ENCODE peak calls at places on chromosomes 3 and 15, in nine cellular contexts. Z, M, W, G, K, I, R, P and S are unnamed samples.

GRCh38 chr3:175212896-175213295 is 353.8 kb downstream of the NAALADL2 start:
- DNase-seq in Z (no peak), M (no peak), W (no peak), G (no peak), K (no peak), I (no peak), R (no peak), P (no peak), S (no peak)

GRCh38 chr15:74316116-74316515 is 51.3 kb downstream of the CYP11A1 start:
- DNase-seq in Z (no peak), M (no peak), W (no peak), G (no peak), K (no peak), I (peak), R (no peak), P (no peak), S (no peak)

GRCh38 chr3:173893066-173893465 is 495.5 kb downstream of the NLGN1 start:
- DNase-seq in Z (no peak), M (no peak), W (no peak), G (no peak), K (no peak), I (no peak), R (no peak), P (no peak), S (no peak)

GRCh38 chr3:120497813-120498212 is 47.0 kb upstream of the FSTL1 start:
- DNase-seq in Z (no peak), M (no peak), W (no peak), G (no peak), K (peak), I (no peak), R (no peak), P (no peak), S (no peak)

GRCh38 chr3:128804017-128804816 is 75.2 kb upstream of the ACAD9 start:
- DNase-seq in Z (no peak), M (no peak), W (peak), G (no peak), K (no peak), I (no peak), R (no peak), P (peak), S (no peak)

GRCh38 chr3:65177879-65178484 is 490.2 kb upstream of the ADAMTS9 start:
- DNase-seq in Z (no peak), M (no peak), W (no peak), G (no peak), K (no peak), I (no peak), R (no peak), P (no peak), S (no peak)

GRCh38 chr15:95247068-95247984 is 1016.0 kb downstream of the MCTP2 start:
- DNase-seq in Z (no peak), M (no peak), W (no peak), G (peak), K (no peak), I (no peak), R (no peak), P (no peak), S (no peak)

GRCh38 chr3:12737319-12737718 is 21.7 kb downstream of the TMEM40 start:
- DNase-seq in Z (no peak), M (no peak), W (no peak), G (no peak), K (no peak), I (no peak), R (no peak), P (no peak), S (no peak)

GRCh38 chr3:159829056-159829995 is 159.3 kb upstream of the IL12A start:
- DNase-seq in Z (no peak), M (peak), W (no peak), G (peak), K (no peak), I (peak), R (no peak), P (no peak), S (no peak)

GRCh38 chr15:88622605-88622975 is 1.4 kb downstream of the AEN start:
- DNase-seq in Z (no peak), M (no peak), W (no peak), G (no peak), K (no peak), I (no peak), R (no peak), P (no peak), S (no peak)

GRCh38 chr3:127831723-127832172 is 9.4 kb upstream of the MGLL start:
- DNase-seq in Z (no peak), M (peak), W (no peak), G (peak), K (no peak), I (peak), R (no peak), P (peak), S (peak)

GRCh38 chr3:62601238-62601856 is 228.0 kb upstream of the FEZF2 start:
- DNase-seq in Z (no peak), M (no peak), W (no peak), G (no peak), K (no peak), I (peak), R (no peak), P (no peak), S (no peak)

GRCh38 chr15:84818221-84819131 is 1.3 kb downstream of the ALPK3 start:
- DNase-seq in Z (peak), M (no peak), W (no peak), G (peak), K (no peak), I (peak), R (no peak), P (peak), S (peak)

GRCh38 chr3:19046440-19046839 is 101.9 kb upstream of the KCNH8 start:
- DNase-seq in Z (no peak), M (no peak), W (no peak), G (peak), K (no peak), I (peak), R (no peak), P (no peak), S (no peak)

GRCh38 chr15:98943609-98944111 is 63.9 kb downstream of the PGPEP1L start:
- DNase-seq in Z (no peak), M (no peak), W (no peak), G (no peak), K (no peak), I (no peak), R (no peak), P (no peak), S (no peak)

GRCh38 chr15:62506217-62506805 is 341.2 kb upstream of the C2CD4B start:
- DNase-seq in Z (peak), M (no peak), W (no peak), G (peak), K (no peak), I (peak), R (no peak), P (no peak), S (no peak)

GRCh38 chr3:177516130-177517011 is 319.1 kb upstream of the TBL1XR1 start:
- DNase-seq in Z (no peak), M (no peak), W (no peak), G (no peak), K (no peak), I (peak), R (no peak), P (no peak), S (no peak)

GRCh38 chr3:126540342-126540849 is 16.4 kb downstream of the CHST13 start:
- DNase-seq in Z (no peak), M (peak), W (no peak), G (peak), K (no peak), I (no peak), R (peak), P (no peak), S (peak)

GRCh38 chr15:70492240-70493177 is 270.8 kb downstream of the UACA start:
- DNase-seq in Z (no peak), M (peak), W (peak), G (peak), K (no peak), I (peak), R (peak), P (peak), S (no peak)

GRCh38 chr3:16316847-16317560 is 52.0 kb downstream of the OXNAD1 start:
- DNase-seq in Z (no peak), M (no peak), W (no peak), G (no peak), K (peak), I (no peak), R (no peak), P (peak), S (no peak)

GRCh38 chr3:165211749-165212148 is 15.6 kb upstream of the SLITRK3 start:
- DNase-seq in Z (no peak), M (no peak), W (no peak), G (no peak), K (no peak), I (no peak), R (no peak), P (no peak), S (no peak)

GRCh38 chr3:56775356-56775914 is 26.3 kb downstream of the ARHGEF3 start:
- DNase-seq in Z (no peak), M (no peak), W (no peak), G (no peak), K (no peak), I (no peak), R (no peak), P (no peak), S (no peak)

GRCh38 chr3:39531681-39532080 is 64.2 kb downstream of the MOBP start:
- DNase-seq in Z (no peak), M (no peak), W (no peak), G (peak), K (no peak), I (no peak), R (no peak), P (no peak), S (no peak)

GRCh38 chr3:64658001-64658400 is 29.8 kb downstream of the ADAMTS9 start:
- DNase-seq in Z (no peak), M (no peak), W (no peak), G (no peak), K (peak), I (no peak), R (no peak), P (no peak), S (no peak)

GRCh38 chr15:73679180-73679579 is 5.0 kb upstream of the CD276 start:
- DNase-seq in Z (no peak), M (no peak), W (no peak), G (no peak), K (no peak), I (no peak), R (no peak), P (no peak), S (no peak)

GRCh38 chr15:80932989-80933388 is 56.6 kb downstream of the MESD start:
- DNase-seq in Z (no peak), M (no peak), W (no peak), G (no peak), K (no peak), I (no peak), R (peak), P (no peak), S (no peak)

GRCh38 chr3:194856296-194856695 is 170.6 kb downstream of the FAM43A start:
- DNase-seq in Z (no peak), M (no peak), W (no peak), G (no peak), K (no peak), I (no peak), R (no peak), P (no peak), S (no peak)

GRCh38 chr15:39748276-39748675 is 34.4 kb downstream of the FSIP1 start:
- DNase-seq in Z (no peak), M (no peak), W (no peak), G (peak), K (no peak), I (no peak), R (no peak), P (no peak), S (no peak)

GRCh38 chr3:100971776-100972175 is 21.4 kb downstream of the ABI3BP start:
- DNase-seq in Z (no peak), M (no peak), W (no peak), G (no peak), K (no peak), I (no peak), R (no peak), P (no peak), S (no peak)

GRCh38 chr3:62724503-62724902 is 150.7 kb downstream of the CADPS start:
- DNase-seq in Z (no peak), M (no peak), W (no peak), G (no peak), K (no peak), I (no peak), R (no peak), P (no peak), S (no peak)

GRCh38 chr3:171944109-171945016 is 95.0 kb upstream of the FNDC3B start:
- DNase-seq in Z (no peak), M (no peak), W (no peak), G (no peak), K (no peak), I (no peak), R (no peak), P (no peak), S (no peak)

GRCh38 chr3:104629038-104629437 is 737.7 kb upstream of the ALCAM start:
- DNase-seq in Z (no peak), M (no peak), W (no peak), G (no peak), K (no peak), I (no peak), R (no peak), P (no peak), S (no peak)

GRCh38 chr3:10546181-10546624 is 40.8 kb upstream of the ATP2B2 start:
- DNase-seq in Z (no peak), M (no peak), W (no peak), G (no peak), K (peak), I (no peak), R (no peak), P (no peak), S (peak)

GRCh38 chr3:94440767-94441493 is 378.1 kb downstream of the NSUN3 start:
- DNase-seq in Z (no peak), M (no peak), W (no peak), G (peak), K (no peak), I (no peak), R (no peak), P (no peak), S (no peak)

GRCh38 chr3:66484106-66484857 is 16.5 kb downstream of the LRIG1 start:
- DNase-seq in Z (no peak), M (no peak), W (no peak), G (no peak), K (no peak), I (no peak), R (no peak), P (no peak), S (no peak)

GRCh38 chr3:156605686-156606605 is 51.0 kb upstream of the SSR3 start:
- DNase-seq in Z (peak), M (peak), W (no peak), G (no peak), K (peak), I (peak), R (peak), P (no peak), S (peak)